ENCODE peak calls at places on chromosomes 16 and 17, in six cellular contexts. A is ascending aorta, P is prostate gland, L is Peyer's patch, V is GM23338, S is pancreas. R is an unnamed sample.

GRCh38 chr17:34654276-34654675 is 74.9 kb downstream of the TMEM132E start:
- DNase-seq in A (no peak), P (no peak), L (no peak), V (no peak), S (no peak), R (no peak)

GRCh38 chr17:55607736-55608341 is 96.6 kb upstream of the SMIM36 start:
- DNase-seq in A (no peak), P (peak), L (no peak), V (no peak), S (peak), R (no peak)

GRCh38 chr17:8905256-8905778 is 37.8 kb upstream of the PIK3R6 start:
- DNase-seq in A (peak), P (no peak), L (peak), V (no peak), S (no peak), R (no peak)

GRCh38 chr16:46929378-46930332 is 43.8 kb downstream of the DNAJA2 start:
- DNase-seq in A (no peak), P (peak), L (peak), V (peak), S (peak), R (peak)

GRCh38 chr17:39223907-39224777 is 1.6 kb downstream of the STAC2 start:
- DNase-seq in A (no peak), P (no peak), L (no peak), V (no peak), S (no peak), R (no peak)

GRCh38 chr17:39235555-39236221 is 9.9 kb upstream of the STAC2 start:
- DNase-seq in A (peak), P (no peak), L (no peak), V (peak), S (no peak), R (peak)

GRCh38 chr16:4664538-4665418 is 28.6 kb upstream of the NUDT16L1 start:
- DNase-seq in A (no peak), P (no peak), L (peak), V (no peak), S (no peak), R (no peak)

GRCh38 chr17:82201498-82201910 is 11.1 kb downstream of the CCDC57 start:
- DNase-seq in A (no peak), P (no peak), L (no peak), V (peak), S (no peak), R (no peak)

GRCh38 chr17:81927145-81927652 is 336 bp downstream of the MAFG start:
- DNase-seq in A (no peak), P (no peak), L (no peak), V (no peak), S (no peak), R (no peak)

GRCh38 chr16:21611546-21612384 is 12.4 kb downstream of the METTL9 start:
- DNase-seq in A (no peak), P (no peak), L (no peak), V (no peak), S (no peak), R (no peak)

GRCh38 chr17:78397681-78398101 is 19.2 kb downstream of the PGS1 start:
- DNase-seq in A (peak), P (peak), L (no peak), V (no peak), S (no peak), R (peak)

GRCh38 chr16:81137012-81137335 is 40.8 kb upstream of the GCSH start:
- DNase-seq in A (no peak), P (no peak), L (no peak), V (no peak), S (no peak), R (peak)

GRCh38 chr16:81143921-81144471 is 47.8 kb upstream of the GCSH start:
- DNase-seq in A (no peak), P (no peak), L (no peak), V (no peak), S (no peak), R (no peak)

GRCh38 chr16:81142864-81143263 is 46.7 kb upstream of the GCSH start:
- DNase-seq in A (no peak), P (no peak), L (no peak), V (no peak), S (no peak), R (no peak)

GRCh38 chr16:81137754-81138153 is 41.6 kb upstream of the GCSH start:
- DNase-seq in A (no peak), P (no peak), L (no peak), V (no peak), S (no peak), R (no peak)

GRCh38 chr16:81140930-81141780 is 45.0 kb upstream of the GCSH start:
- DNase-seq in A (no peak), P (no peak), L (no peak), V (peak), S (no peak), R (no peak)
- TF ChIP-seq CTCF in A (no peak), P (no peak), L (no peak), V (peak), S (no peak), R (peak)

GRCh38 chr16:88834670-88835069 is 22.1 kb downstream of the GALNS start:
- DNase-seq in A (no peak), P (no peak), L (no peak), V (no peak), S (peak), R (no peak)
- H3K4me3 ChIP-seq in A (no peak), P (no peak), L (peak), V (no peak), S (no peak), R (no peak)

GRCh38 chr17:1561420-1562177 is 993 bp downstream of the PITPNA start:
- DNase-seq in A (no peak), P (no peak), L (no peak), V (peak), S (peak), R (no peak)
- TF ChIP-seq CTCF in A (peak), P (no peak), L (peak), V (no peak), S (no peak), R (peak)

DNA sequence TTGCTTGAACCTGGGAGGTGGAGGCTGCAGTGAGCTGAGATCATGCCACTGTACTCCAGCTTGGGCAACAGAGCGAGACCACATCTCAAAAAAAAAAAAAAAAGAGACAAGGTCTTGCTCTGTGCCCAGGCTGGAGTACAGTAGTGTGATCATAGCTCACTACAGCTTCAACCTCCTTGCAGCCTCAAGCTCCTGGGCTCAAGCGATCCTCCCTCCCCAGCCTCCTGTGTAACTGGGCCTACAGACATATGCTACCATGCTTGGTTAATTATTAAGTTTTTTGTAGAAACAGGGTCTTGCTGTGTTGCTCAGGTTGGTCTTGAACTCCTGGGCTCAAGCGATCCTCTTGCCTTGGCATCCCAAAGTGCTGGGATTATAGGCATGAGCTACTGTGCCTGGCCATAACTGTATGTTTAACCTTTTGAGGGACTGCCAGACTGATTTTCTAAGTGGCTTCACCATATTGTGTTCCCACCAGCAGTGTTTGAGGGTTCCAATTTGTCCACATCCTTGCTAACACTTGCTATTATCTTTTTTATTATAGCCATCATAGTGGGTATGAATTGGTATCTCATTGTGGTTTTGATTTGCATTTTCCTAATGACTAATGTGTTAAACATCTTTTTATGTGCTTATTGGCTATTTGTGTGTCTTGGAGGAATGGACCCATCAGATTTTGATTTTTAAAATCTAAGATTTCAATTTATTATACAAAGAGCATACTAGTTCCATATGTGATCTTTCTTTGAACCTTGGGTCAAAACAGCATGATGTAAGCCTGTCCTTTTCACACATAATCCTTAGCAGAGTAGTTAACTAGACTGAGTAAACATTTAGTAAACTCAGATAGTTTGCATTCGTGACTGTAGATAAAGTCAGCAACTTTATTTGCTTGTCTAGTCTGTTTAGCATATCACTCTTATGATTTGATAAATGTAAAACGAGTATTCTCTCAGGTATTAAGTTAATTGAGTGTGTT is 38.1 kb upstream of the KPNB1 start:
- DNase-seq in A (no peak), P (no peak), L (no peak), V (no peak), S (no peak), R (no peak)
- H3K4me3 ChIP-seq in A (no peak), P (no peak), L (no peak), V (no peak), S (no peak), R (no peak)

GRCh38 chr17:2067048-2067452 is 12.1 kb downstream of the HIC1 start:
- DNase-seq in A (no peak), P (no peak), L (no peak), V (no peak), S (no peak), R (no peak)

GRCh38 chr17:2064511-2064910 is 9.6 kb downstream of the HIC1 start:
- DNase-seq in A (no peak), P (no peak), L (no peak), V (no peak), S (no peak), R (peak)

GRCh38 chr17:2064147-2064489 is 9.2 kb downstream of the HIC1 start:
- DNase-seq in A (no peak), P (no peak), L (no peak), V (no peak), S (no peak), R (no peak)

GRCh38 chr17:2063306-2064146 is 8.6 kb downstream of the HIC1 start:
- DNase-seq in A (no peak), P (no peak), L (no peak), V (no peak), S (no peak), R (peak)

DNA sequence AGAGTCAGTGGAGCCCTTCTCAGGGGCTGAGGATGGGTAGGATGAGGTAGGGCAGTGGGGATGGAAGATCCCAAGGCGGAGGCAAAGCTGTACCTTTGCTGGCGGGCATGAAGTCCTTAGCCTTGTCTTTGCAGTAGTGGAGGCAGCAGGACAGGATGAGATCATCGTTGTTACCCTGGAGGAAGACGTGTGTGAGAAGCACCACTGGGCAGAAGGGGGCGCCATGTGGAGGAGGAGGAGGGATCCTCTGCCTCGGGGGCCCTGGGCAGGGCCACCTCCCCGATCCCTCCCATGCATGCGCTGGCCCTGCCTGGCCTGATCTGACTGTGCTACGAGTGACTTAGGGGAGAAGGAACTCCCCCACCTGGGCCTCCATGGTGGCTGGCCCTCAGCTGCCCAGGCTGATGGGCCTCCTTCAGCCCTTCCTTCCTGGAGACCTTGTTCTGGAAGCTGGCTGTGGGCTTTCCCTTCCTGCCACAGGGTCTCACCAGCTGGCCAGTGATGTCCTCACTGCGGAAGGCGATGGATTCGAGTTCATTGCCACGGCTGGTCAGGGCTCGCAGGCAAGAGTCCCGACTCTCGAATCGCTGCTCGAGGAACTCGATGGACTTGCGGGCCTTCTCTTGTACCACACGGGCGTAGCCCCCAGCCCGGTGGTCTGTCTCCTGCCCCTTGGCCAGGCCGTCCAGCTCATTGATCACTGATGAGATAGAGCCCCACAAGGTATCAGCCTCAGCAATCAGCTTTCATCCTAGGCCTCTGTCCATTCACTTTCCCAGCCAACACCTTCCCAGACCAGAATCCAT is 10.3 kb downstream of the HIC1 start:
- DNase-seq in A (no peak), P (no peak), L (no peak), V (peak), S (no peak), R (peak)
- TF ChIP-seq CTCF in A (no peak), P (no peak), L (peak), V (peak), S (no peak), R (peak)

R was measured in brain microvascular endothelial cell.